ENCODE peak calls at places on chromosomes 5 and 9, in five cellular contexts. I is mammary epithelial cell, B is Panc1, O is spleen, L is esophagus muscularis mucosa. R is an unnamed sample.

GRCh38 chr9:71895122-71895521 is 15.9 kb downstream of the ABHD17B start:
- DNase-seq in O (no peak), B (no peak), I (peak; percentile 58), L (no peak), R (no peak)

GRCh38 chr5:139501376-139501775 is 18.8 kb upstream of the STING1 start:
- DNase-seq in I (no peak), L (no peak), B (no peak), O (peak; percentile 10), R (no peak)

GRCh38 chr9:136614372-136614922 is 48.3 kb upstream of the EGFL7 start:
- DNase-seq in L (no peak), O (no peak), I (no peak), B (no peak), R (no peak)

GRCh38 chr5:136629125-136629790 is 263.9 kb upstream of the TRPC7 start:
- DNase-seq in O (no peak), I (no peak), L (no peak), B (no peak), R (no peak)

GRCh38 chr5:172769598-172770373 is 1.2 kb downstream of the DUSP1 start:
- DNase-seq in O (peak; percentile 88), B (no peak), L (no peak), I (peak; percentile 12), R (no peak)

GRCh38 chr9:135805422-135806022 is 101.8 kb downstream of the CAMSAP1 start:
- DNase-seq in B (no peak), O (peak; percentile 58), I (no peak), L (no peak), R (no peak)

GRCh38 chr9:111876179-111876578 is 20.4 kb upstream of the UGCG start:
- DNase-seq in L (no peak), B (no peak), O (no peak), I (no peak), R (no peak)

GRCh38 chr9:134630393-134630790 is 11.2 kb upstream of the COL5A1 start:
- DNase-seq in I (no peak), L (no peak), B (no peak), O (peak; percentile 30), R (no peak)

GRCh38 chr5:163379298-163380155 is 57.9 kb upstream of the CCNG1 start:
- DNase-seq in O (no peak), B (peak; percentile 50), L (no peak), I (peak; percentile 86), R (no peak)

GRCh38 chr5:159698322-159698721 is 218.0 kb upstream of the ADRA1B start:
- DNase-seq in I (no peak), L (no peak), B (no peak), O (no peak), R (no peak)

GRCh38 chr5:139658501-139658927 is 10.4 kb downstream of the CXXC5 start:
- DNase-seq in L (no peak), I (no peak), O (peak; percentile 84), B (no peak), R (no peak)

GRCh38 chr5:172284275-172284971 is 859 bp upstream of the UBTD2 start:
- DNase-seq in O (peak; percentile 88), B (no peak), I (no peak), L (no peak), R (no peak)

GRCh38 chr5:108753877-108754276 is 6.2 kb downstream of the FER start:
- DNase-seq in B (no peak), I (peak; percentile 74), L (no peak), O (no peak), R (no peak)

GRCh38 chr5:79074641-79075040 is 5.1 kb downstream of the BHMT2 start:
- DNase-seq in L (no peak), O (no peak), B (no peak), I (peak; percentile 61), R (no peak)

GRCh38 chr9:96646081-96646991 is 8.8 kb downstream of the PRXL2C start:
- DNase-seq in B (no peak), O (no peak), I (no peak), L (no peak), R (no peak)

GRCh38 chr9:129836342-129837007 is 1.2 kb downstream of the USP20 start:
- DNase-seq in O (peak; percentile 84), L (no peak), B (no peak), I (no peak), R (no peak)

GRCh38 chr9:20312732-20313131 is 309.6 kb downstream of the MLLT3 start:
- DNase-seq in L (peak; percentile 31), B (no peak), I (peak; percentile 66), O (no peak), R (no peak)

GRCh38 chr9:78559449-78559885 is 262.5 kb downstream of the PSAT1 start:
- DNase-seq in O (no peak), L (no peak), I (no peak), B (no peak), R (no peak)

GRCh38 chr5:125227333-125228075 is 481.1 kb upstream of the ZNF608 start:
- DNase-seq in L (no peak), I (no peak), O (no peak), B (no peak), R (no peak)

GRCh38 chr9:130237763-130238524 is 27.6 kb upstream of the HMCN2 start:
- DNase-seq in L (no peak), O (no peak), I (no peak), B (no peak), R (no peak)

GRCh38 chr5:144183254-144183889 is 12.7 kb downstream of the KCTD16 start:
- DNase-seq in O (no peak), I (peak; percentile 41), L (no peak), B (no peak), R (no peak)

GRCh38 chr5:1661831-1662558 is 137.6 kb downstream of the MRPL36 start:
- DNase-seq in O (no peak), L (peak; percentile 82), I (no peak), B (no peak), R (no peak)

GRCh38 chr5:178487911-178488310 is 102.3 kb downstream of the COL23A1 start:
- DNase-seq in B (no peak), L (no peak), I (no peak), O (no peak), R (no peak)

GRCh38 chr5:153425914-153426313 is 64.6 kb upstream of the GRIA1 start:
- DNase-seq in B (no peak), I (peak; percentile 11), L (no peak), O (no peak), R (no peak)

GRCh38 chr5:96146675-96147074 is 185.0 kb upstream of the ELL2 start:
- DNase-seq in L (no peak), B (no peak), O (no peak), I (peak; percentile 81), R (peak; percentile 18)

GRCh38 chr9:92969516-92970466 is 22.5 kb downstream of the FGD3 start:
- DNase-seq in O (peak; percentile 66), L (no peak), B (no peak), I (no peak), R (no peak)

GRCh38 chr9:131402738-131403492 is 9.0 kb downstream of the PRRC2B start:
- DNase-seq in B (no peak), O (peak; percentile 80), L (peak; percentile 97), I (peak; percentile 79), R (no peak)

GRCh38 chr9:114804504-114804903 is 1.3 kb downstream of the TNFSF15 start:
- DNase-seq in I (peak; percentile 74), B (peak; percentile 12), L (no peak), O (no peak), R (no peak)

GRCh38 chr5:17157916-17158529 is 59.4 kb upstream of the BASP1 start:
- DNase-seq in L (no peak), B (no peak), I (peak; percentile 77), O (no peak), R (no peak)
- H3K4me3 ChIP-seq in L (no peak overlapping the region), B (no peak overlapping the region), I (no peak overlapping the region), O (no peak overlapping the region), R (no peak overlapping the region)

GRCh38 chr5:116524051-116524450 is 50.6 kb downstream of the SEMA6A start:
- DNase-seq in I (no peak), O (no peak), L (no peak), B (no peak), R (no peak)

GRCh38 chr5:116520706-116521105 is 53.9 kb downstream of the SEMA6A start:
- DNase-seq in O (no peak), L (no peak), B (no peak), I (no peak), R (no peak)

GRCh38 chr5:116521173-116521872 is 53.3 kb downstream of the SEMA6A start:
- DNase-seq in O (no peak), I (peak; percentile 28), L (no peak), B (no peak), R (no peak)

GRCh38 chr5:116524505-116524904 is 50.1 kb downstream of the SEMA6A start:
- DNase-seq in I (no peak), L (no peak), B (no peak), O (no peak), R (no peak)

GRCh38 chr5:116522737-116523136 is 51.9 kb downstream of the SEMA6A start:
- DNase-seq in B (no peak), I (no peak), O (no peak), L (no peak), R (no peak)
- H3K9me3 ChIP-seq in B (no peaks in the 10 kb centered on the region), I (no peaks in the 10 kb centered on the region), O (no peaks in the 10 kb centered on the region), L (no peaks in the 10 kb centered on the region), R (no peaks in the 10 kb centered on the region)

DNA sequence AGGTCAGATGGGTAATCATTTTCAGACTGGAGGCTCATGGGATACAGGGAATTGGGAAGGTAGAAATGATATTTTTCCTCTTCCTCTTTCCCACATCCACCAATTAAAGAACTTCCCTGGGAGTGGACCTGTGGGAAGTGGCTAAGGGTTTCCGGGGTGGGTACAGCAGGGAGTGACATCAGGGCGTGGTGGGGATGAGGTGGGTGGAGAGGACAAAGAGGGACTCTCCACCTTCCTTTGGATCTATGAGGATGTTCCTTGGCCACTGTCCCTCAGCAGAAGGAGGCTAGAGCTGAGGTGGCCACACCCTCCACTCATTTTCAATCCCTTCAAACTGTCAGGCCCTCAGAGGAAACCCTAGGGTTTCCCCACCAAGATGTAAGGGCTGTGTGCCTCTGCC is 54.7 kb downstream of the IRF1 start:
- DNase-seq in L (no peak), O (no peak), I (no peak), B (no peak), R (no peak)
- H3K4me1 ChIP-seq in L (peaks cover 93% of the 10 kb centered on the region), O (peaks cover 100% of the 10 kb centered on the region), I (peaks cover 22% of the 10 kb centered on the region), B (no peaks in the 10 kb centered on the region), R (peaks cover 2% of the 10 kb centered on the region)

DNA sequence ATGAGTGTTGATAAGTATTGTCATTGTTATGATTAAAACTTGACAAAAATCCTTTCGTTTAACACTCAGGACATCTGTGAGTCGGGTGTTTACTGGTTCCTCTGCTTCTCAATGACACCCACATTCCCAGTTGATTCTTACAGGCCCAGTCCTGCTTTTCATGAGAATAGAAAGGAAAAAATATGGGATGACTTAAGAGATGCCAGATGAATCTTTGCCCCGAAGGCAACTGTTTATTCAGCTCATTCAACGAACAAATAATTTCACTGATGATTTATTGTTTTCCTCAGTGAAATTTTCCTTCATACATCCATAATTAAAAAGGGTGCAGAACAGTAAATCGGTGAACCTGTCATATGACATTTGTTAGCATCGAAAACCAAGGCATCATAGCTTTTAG is 452.4 kb upstream of the WWC1 start:
- DNase-seq in I (peak; percentile 52), O (no peak), B (no peak), L (no peak), R (no peak)
- H3K4me3 ChIP-seq in I (no peak overlapping the region), O (no peak overlapping the region), B (no peak overlapping the region), L (no peak overlapping the region), R (no peak overlapping the region)

DNA sequence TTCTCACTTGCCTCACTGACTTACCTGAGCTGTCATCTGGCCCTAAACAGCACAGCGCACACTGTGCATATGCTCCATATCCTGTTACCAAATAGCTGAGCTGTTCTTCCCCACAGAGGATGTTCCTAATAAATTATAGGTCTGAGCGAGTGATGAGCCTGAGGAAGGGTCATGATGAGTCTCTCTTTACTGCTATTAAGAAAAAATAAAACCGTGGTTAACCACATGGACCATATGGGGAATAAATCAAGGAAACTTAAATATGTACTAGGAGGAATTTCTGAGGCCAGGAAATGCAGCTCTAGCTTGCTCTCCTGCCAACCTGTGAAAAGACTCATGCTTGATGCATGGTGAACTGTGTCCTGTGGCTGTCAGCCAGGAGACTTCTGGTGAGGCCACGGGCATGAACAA is 424.8 kb upstream of the DMAC1 start:
- DNase-seq in O (no peak), B (no peak), L (no peak), I (no peak), R (no peak)
- H3K9me3 ChIP-seq in O (no peaks in the 10 kb centered on the region), B (no peaks in the 10 kb centered on the region), L (no peaks in the 10 kb centered on the region), I (peaks cover 6% of the 10 kb centered on the region), R (no peaks in the 10 kb centered on the region)

R was measured in iPS DF 6.9.